ENCODE peak calls at places on chromosomes 1 and 21, in ten cellular contexts. A is cardiac muscle cell, J is left ventricle myocardium inferior, X is foreskin keratinocyte, P is PC-3, I is neural progenitor cell, Y is sigmoid colon, L is breast epithelium, M is psoas muscle, O is HCT116. N is an unnamed sample. For H3K4me1, the result is how much of the 10 kb centered on the place peaks cover.

GRCh38 chr1:58515794-58516401 is 30.6 kb downstream of the OMA1 start:
- DNase-seq in M (no peak), O (peak), I (peak), L (no peak), P (peak), A (peak), X (peak), J (no peak), Y (peak), N (peak)

GRCh38 chr1:203311368-203312301 is 6.3 kb downstream of the BTG2 start:
- DNase-seq in M (no peak), Y (no peak), X (no peak), O (no peak), P (no peak), I (no peak), A (no peak), L (no peak), J (no peak), N (no peak)

GRCh38 chr1:22825790-22826189 is 115.2 kb downstream of the EPHB2 start:
- DNase-seq in L (no peak), A (no peak), Y (no peak), M (no peak), P (no peak), I (no peak), O (no peak), X (no peak), J (no peak), N (no peak)

GRCh38 chr1:40929145-40929544 is 50.4 kb upstream of the CTPS1 start:
- DNase-seq in L (no peak), X (no peak), I (no peak), P (no peak), M (no peak), A (peak), J (no peak), Y (peak), O (no peak), N (no peak)

GRCh38 chr1:5690878-5691277 is 301.3 kb downstream of the NPHP4 start:
- DNase-seq in Y (no peak), X (no peak), J (no peak), P (no peak), I (no peak), A (no peak), M (no peak), O (no peak), L (no peak), N (no peak)

GRCh38 chr21:41369915-41370839 is 8.3 kb downstream of the MX2 start:
- DNase-seq in J (peak), P (no peak), M (no peak), Y (peak), A (no peak), X (no peak), I (no peak), O (no peak), L (no peak), N (no peak)

GRCh38 chr1:206921772-206922265 is at the start of gene FCMR:
- DNase-seq in J (no peak), O (no peak), I (no peak), P (no peak), L (no peak), X (no peak), A (peak), Y (no peak), M (no peak), N (no peak)

GRCh38 chr1:226979517-226980121 is 39.5 kb downstream of the COQ8A start:
- DNase-seq in J (peak), L (no peak), X (no peak), O (no peak), I (no peak), A (no peak), M (peak), Y (peak), P (no peak), N (peak)

GRCh38 chr1:43763497-43763973 is 56.2 kb downstream of the ST3GAL3 start:
- DNase-seq in M (peak), P (peak), X (peak), O (peak), A (peak), L (peak), Y (peak), I (peak), J (peak), N (peak)

GRCh38 chr1:11333631-11334030 is 60.6 kb downstream of the UBIAD1 start:
- DNase-seq in M (no peak), J (no peak), L (no peak), Y (no peak), A (no peak), I (no peak), P (no peak), X (no peak), O (no peak), N (no peak)

GRCh38 chr1:11334261-11334804 is 61.3 kb downstream of the UBIAD1 start:
- DNase-seq in Y (no peak), O (no peak), J (no peak), A (no peak), X (no peak), I (peak), M (no peak), P (no peak), L (no peak), N (no peak)

GRCh38 chr1:11337536-11338350 is 64.7 kb downstream of the UBIAD1 start:
- DNase-seq in I (peak), X (no peak), M (peak), L (no peak), A (peak), P (peak), O (peak), J (peak), Y (no peak), N (peak)

GRCh38 chr1:11334821-11335220 is 61.8 kb downstream of the UBIAD1 start:
- DNase-seq in I (no peak), X (no peak), A (no peak), Y (no peak), M (no peak), O (no peak), J (no peak), P (no peak), L (no peak), N (no peak)

GRCh38 chr1:11335417-11336070 is 62.5 kb downstream of the UBIAD1 start:
- DNase-seq in J (no peak), P (no peak), M (no peak), A (no peak), Y (no peak), L (no peak), X (no peak), I (no peak), O (no peak), N (no peak)
- H3K4me1 ChIP-seq in J (under half), P (under half), M (under half), A (under half), Y (under half), L (under half), X (under half), I (under half), O (under half), N (under half)

GRCh38 chr1:18946550-18947381 is 9.7 kb downstream of the IFFO2 start:
- DNase-seq in O (no peak), L (no peak), J (no peak), X (no peak), M (no peak), A (no peak), P (no peak), Y (no peak), I (no peak), N (no peak)
- H3K4me1 ChIP-seq in O (under half), L (under half), J (half or more), X (half or more), M (half or more), A (under half), P (under half), Y (half or more), I (under half), N (half or more)

GRCh38 chr1:111454859-111455641 is 5.8 kb downstream of the ATP5PB start:
- DNase-seq in M (no peak), Y (no peak), J (no peak), I (no peak), A (no peak), L (no peak), O (no peak), X (no peak), P (no peak), N (no peak)

GRCh38 chr1:111450185-111450584 is 921 bp downstream of the ATP5PB start:
- DNase-seq in Y (no peak), I (no peak), P (no peak), L (no peak), X (no peak), A (no peak), M (no peak), O (no peak), J (no peak), N (no peak)

GRCh38 chr1:111453706-111454105 is 4.4 kb downstream of the ATP5PB start:
- DNase-seq in X (no peak), O (no peak), P (no peak), M (no peak), L (no peak), A (no peak), I (no peak), Y (no peak), J (no peak), N (no peak)

GRCh38 chr1:111449703-111450017 is 396 bp downstream of the ATP5PB start:
- DNase-seq in A (no peak), M (no peak), X (no peak), P (no peak), L (no peak), Y (no peak), O (no peak), J (no peak), I (no peak), N (no peak)

DNA sequence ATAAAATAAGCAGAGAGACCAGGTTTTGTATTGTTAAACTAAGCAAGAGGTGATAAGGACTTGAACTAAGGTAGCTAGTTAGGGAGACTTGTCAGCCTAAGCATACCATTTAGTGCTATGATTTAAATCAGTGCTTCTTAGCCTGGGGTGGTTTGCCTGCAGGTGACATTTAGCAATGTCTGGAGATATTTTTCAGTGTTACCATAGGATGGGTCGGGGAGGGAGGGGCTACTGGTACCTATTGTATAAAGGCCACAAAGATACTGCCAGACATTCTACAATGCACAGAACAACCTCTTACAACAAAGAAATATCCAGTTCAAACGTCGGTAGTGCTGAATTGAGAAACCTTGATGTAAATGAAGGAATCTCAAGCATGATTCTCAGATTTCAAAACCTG is 3.3 kb downstream of the ATP5PB start:
- DNase-seq in J (no peak), P (no peak), O (no peak), M (no peak), I (no peak), A (no peak), L (no peak), X (no peak), Y (no peak), N (no peak)
- H3K4me1 ChIP-seq in J (half or more), P (under half), O (under half), M (half or more), I (under half), A (under half), L (under half), X (under half), Y (half or more), N (under half)

GRCh38 chr1:42323551-42323950 is 11.5 kb downstream of the FOXJ3 start:
- DNase-seq in X (no peak), L (no peak), I (no peak), J (no peak), P (no peak), O (no peak), Y (no peak), A (no peak), M (no peak), N (no peak)

GRCh38 chr1:42320689-42321088 is 14.3 kb downstream of the FOXJ3 start:
- DNase-seq in L (no peak), Y (no peak), J (no peak), I (no peak), P (no peak), A (no peak), M (no peak), O (no peak), X (no peak), N (no peak)

GRCh38 chr1:42322577-42322976 is 12.5 kb downstream of the FOXJ3 start:
- DNase-seq in L (no peak), J (no peak), Y (no peak), X (no peak), A (peak), I (no peak), M (no peak), P (no peak), O (no peak), N (no peak)

GRCh38 chr1:42319871-42320484 is 15.1 kb downstream of the FOXJ3 start:
- DNase-seq in X (no peak), M (no peak), P (no peak), A (no peak), I (no peak), L (no peak), Y (no peak), O (no peak), J (no peak), N (no peak)

GRCh38 chr1:42321731-42322130 is 13.3 kb downstream of the FOXJ3 start:
- DNase-seq in X (no peak), J (no peak), L (no peak), I (no peak), Y (no peak), P (no peak), O (no peak), M (no peak), A (no peak), N (no peak)
- H3K4me1 ChIP-seq in X (under half), J (half or more), L (under half), I (under half), Y (half or more), P (under half), O (under half), M (half or more), A (under half), N (half or more)

GRCh38 chr1:234958702-234959649 is 169.7 kb downstream of the TOMM20 start:
- DNase-seq in O (no peak), J (no peak), I (no peak), M (no peak), L (no peak), A (no peak), Y (no peak), P (no peak), X (no peak), N (no peak)
- H3K4me1 ChIP-seq in O (under half), J (half or more), I (half or more), M (half or more), L (under half), A (under half), Y (under half), P (half or more), X (under half), N (half or more)

GRCh38 chr1:116852910-116853309 is 56.8 kb upstream of the PTGFRN start:
- DNase-seq in L (no peak), P (peak), M (no peak), A (no peak), Y (no peak), J (no peak), O (no peak), X (no peak), I (peak), N (no peak)

GRCh38 chr1:116847688-116848531 is 61.8 kb upstream of the PTGFRN start:
- DNase-seq in Y (peak), A (peak), J (peak), O (no peak), I (no peak), X (no peak), P (peak), L (no peak), M (peak), N (no peak)

GRCh38 chr1:116847175-116847574 is 62.5 kb upstream of the PTGFRN start:
- DNase-seq in A (no peak), M (no peak), Y (no peak), I (no peak), J (no peak), L (no peak), P (no peak), O (no peak), X (no peak), N (no peak)

GRCh38 chr1:116852367-116852766 is 57.3 kb upstream of the PTGFRN start:
- DNase-seq in L (no peak), Y (no peak), M (no peak), P (no peak), A (no peak), J (no peak), X (no peak), O (no peak), I (no peak), N (no peak)

DNA sequence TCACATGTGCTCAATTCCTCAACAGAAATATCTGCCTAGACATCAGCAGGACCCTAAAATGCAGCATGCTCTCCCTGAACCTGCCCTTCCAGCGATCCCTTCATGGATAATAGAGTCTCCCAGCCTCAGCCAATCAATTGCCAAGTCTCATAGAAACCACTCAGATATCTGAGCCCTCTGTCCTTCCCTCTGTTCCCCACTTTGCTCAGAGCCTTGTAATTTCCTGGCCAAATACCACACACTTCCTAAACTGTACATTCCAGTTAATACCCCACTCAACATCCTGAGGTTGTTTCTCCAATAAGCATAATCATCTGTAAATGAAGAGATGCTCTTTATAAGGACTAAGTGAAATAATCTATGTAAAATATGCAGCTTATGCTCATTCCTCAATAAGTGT is 59.3 kb upstream of the PTGFRN start:
- DNase-seq in O (no peak), I (no peak), P (no peak), Y (no peak), L (no peak), M (no peak), X (no peak), J (no peak), A (no peak), N (no peak)
- H3K4me1 ChIP-seq in O (under half), I (under half), P (under half), Y (under half), L (under half), M (under half), X (under half), J (under half), A (under half), N (under half)

GRCh38 chr21:45364464-45365185 is 40.3 kb upstream of the COL18A1 start:
- DNase-seq in I (peak), Y (peak), A (peak), X (no peak), O (no peak), M (peak), J (no peak), P (no peak), L (peak), N (no peak)

GRCh38 chr21:45362748-45363145 is 42.2 kb upstream of the COL18A1 start:
- DNase-seq in P (no peak), A (no peak), I (no peak), Y (no peak), O (no peak), X (no peak), M (no peak), J (no peak), L (no peak), N (no peak)

GRCh38 chr21:45365186-45365607 is 39.8 kb upstream of the COL18A1 start:
- DNase-seq in X (no peak), O (no peak), J (no peak), A (no peak), I (no peak), M (no peak), Y (no peak), P (no peak), L (no peak), N (no peak)

GRCh38 chr21:45365608-45366241 is 39.2 kb upstream of the COL18A1 start:
- DNase-seq in M (no peak), X (no peak), Y (no peak), I (peak), O (peak), P (peak), A (peak), J (no peak), L (no peak), N (no peak)

GRCh38 chr21:45363921-45364463 is 41.0 kb upstream of the COL18A1 start:
- DNase-seq in X (peak), J (peak), L (peak), O (peak), P (peak), I (no peak), A (peak), Y (peak), M (peak), N (peak)
- H3K4me1 ChIP-seq in X (under half), J (half or more), L (under half), O (half or more), P (under half), I (half or more), A (under half), Y (under half), M (under half), N (under half)

DNA sequence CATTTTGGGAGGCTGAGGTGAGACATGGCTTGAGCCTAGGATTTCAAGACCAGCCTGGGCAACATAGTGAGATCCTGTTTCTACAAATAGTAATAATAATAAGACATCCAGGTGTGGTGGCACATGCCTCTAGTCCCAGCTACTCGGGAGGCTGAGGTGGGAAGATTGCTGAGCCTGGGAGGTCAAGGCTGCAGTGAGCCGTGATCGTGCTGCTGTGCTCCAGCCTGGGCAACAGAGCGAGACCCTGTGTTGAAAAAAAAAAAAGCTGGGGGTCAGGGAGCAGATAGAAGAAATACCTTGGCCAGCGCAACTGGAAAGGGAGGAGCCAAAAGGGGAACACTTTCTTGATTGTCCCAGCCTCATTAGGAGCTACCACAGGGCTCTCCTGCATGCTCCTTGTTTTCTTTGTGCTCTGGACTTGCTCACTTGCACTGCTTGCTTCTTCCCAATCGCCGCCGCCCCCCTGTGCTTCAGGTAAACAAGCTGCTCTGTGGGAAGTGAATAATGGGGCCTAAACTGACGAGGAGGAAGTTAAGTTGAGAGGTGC is 31.1 kb downstream of the PBX1 start:
- DNase-seq in L (no peak), I (peak), J (no peak), X (no peak), M (no peak), P (no peak), Y (no peak), A (no peak), O (no peak), N (no peak)
- H3K4me1 ChIP-seq in L (under half), I (half or more), J (half or more), X (under half), M (under half), P (under half), Y (half or more), A (half or more), O (under half), N (under half)

DNA sequence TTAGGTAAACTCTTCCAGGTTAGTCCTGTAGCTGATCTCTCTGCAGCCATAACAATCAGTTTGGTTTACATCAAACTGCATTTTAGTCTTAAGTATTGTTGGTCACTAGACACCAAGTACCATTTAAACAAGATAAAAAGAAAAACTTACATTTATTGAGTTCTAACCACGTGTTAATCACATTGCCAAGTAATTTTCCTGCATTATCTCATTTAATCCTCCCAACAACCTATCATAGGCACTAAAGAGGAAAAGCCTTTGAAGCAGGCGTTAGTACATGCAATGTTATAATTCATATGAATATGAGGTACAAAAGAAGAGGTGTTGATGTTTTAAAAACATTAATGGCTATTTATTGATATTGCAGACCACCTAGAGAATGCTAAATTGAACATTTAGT is 9.0 kb downstream of the DR1 start:
- DNase-seq in M (no peak), O (no peak), A (no peak), P (no peak), J (no peak), L (no peak), X (no peak), Y (no peak), I (no peak), N (no peak)
- H3K4me1 ChIP-seq in M (half or more), O (under half), A (under half), P (under half), J (half or more), L (under half), X (under half), Y (half or more), I (under half), N (under half)

N was measured in adrenal gland.